ENCODE peak calls at places on chromosomes 5 and 9, in five cellular contexts. U is breast epithelium, B is thyroid gland, A is fibroblast of the aortic adventitia, E is AG04450. C is an unnamed sample.

GRCh38 chr5:67209141-67209771 is 12.7 kb upstream of the CD180 start:
- DNase-seq in A (peak; percentile 85), B (peak; percentile 75), E (peak; percentile 37), U (peak; percentile 63), C (no peak)

GRCh38 chr5:179192185-179192890 is 132.2 kb downstream of the ZNF354C start:
- DNase-seq in B (no peak), E (no peak), U (no peak), A (no peak), C (no peak)

GRCh38 chr5:168885324-168886120 is 306.4 kb upstream of the PANK3 start:
- DNase-seq in A (no peak), E (no peak), B (no peak), U (no peak), C (no peak)

GRCh38 chr9:31259824-31260223 is 1124.6 kb upstream of the ACO1 start:
- DNase-seq in E (no peak), U (no peak), B (no peak), A (no peak), C (no peak)

GRCh38 chr9:2727966-2728613 is 10.8 kb downstream of the KCNV2 start:
- DNase-seq in E (peak; percentile 48), A (peak; percentile 74), U (no peak), B (peak; percentile 41), C (no peak)

GRCh38 chr9:123011878-123012528 is 21.5 kb upstream of the GPR21 start:
- DNase-seq in B (no peak), E (no peak), A (no peak), U (no peak), C (no peak)

GRCh38 chr9:105206821-105207699 is 37.4 kb upstream of the SLC44A1 start:
- DNase-seq in E (no peak), A (peak; percentile 73), B (no peak), U (no peak), C (no peak)

GRCh38 chr5:75567710-75568109 is 43.5 kb upstream of the ANKDD1B start:
- DNase-seq in A (peak; percentile 41), E (no peak), B (no peak), U (no peak), C (no peak)

GRCh38 chr9:123487944-123488343 is 131.9 kb downstream of the CRB2 start:
- DNase-seq in A (no peak), E (no peak), B (no peak), U (no peak), C (no peak)

GRCh38 chr9:110186254-110186653 is 21.7 kb downstream of the C9orf152 start:
- DNase-seq in E (no peak), A (no peak), B (no peak), U (no peak), C (no peak)

GRCh38 chr5:107378218-107378899 is 292.4 kb downstream of the EFNA5 start:
- DNase-seq in U (no peak), A (no peak), B (no peak), E (no peak), C (no peak)

GRCh38 chr5:102901821-102902448 is 146.8 kb downstream of the PAM start:
- DNase-seq in B (no peak), U (no peak), A (no peak), E (no peak), C (no peak)

GRCh38 chr5:169668732-169669131 is 31.7 kb downstream of the DOCK2 start:
- DNase-seq in U (no peak), A (peak; percentile 35), B (no peak), E (no peak), C (no peak)

GRCh38 chr5:166370928-166371690 is 1920.3 kb upstream of the WWC1 start:
- DNase-seq in E (no peak), A (peak; percentile 4), B (no peak), U (no peak), C (no peak)

GRCh38 chr9:12604154-12604825 is 88.9 kb upstream of the TYRP1 start:
- DNase-seq in U (no peak), E (no peak), A (peak; percentile 14), B (no peak), C (no peak)

GRCh38 chr5:147754372-147755122 is 28.0 kb downstream of the JAKMIP2 start:
- DNase-seq in B (no peak), A (no peak), U (no peak), E (no peak), C (no peak)

GRCh38 chr5:119515192-119515591 is 62.9 kb downstream of the HSD17B4 start:
- DNase-seq in E (no peak), U (no peak), B (no peak), A (peak; percentile 43), C (no peak)

GRCh38 chr5:73238873-73239272 is 65.9 kb downstream of the TMEM174 start:
- DNase-seq in U (no peak), E (no peak), B (no peak), A (no peak), C (no peak)

GRCh38 chr5:76389513-76390154 is 13.5 kb upstream of the IQGAP2 start:
- DNase-seq in U (no peak), E (no peak), A (no peak), B (no peak), C (no peak)

GRCh38 chr9:91420471-91421021 is 3.1 kb downstream of the NFIL3 start:
- DNase-seq in A (peak; percentile 47), B (no peak), E (no peak), U (no peak), C (no peak)

GRCh38 chr9:91422832-91423711 is 560 bp downstream of the NFIL3 start:
- DNase-seq in A (peak; percentile 94), U (no peak), B (peak; percentile 69), E (peak; percentile 48), C (peak; percentile 62)

GRCh38 chr9:91419222-91420191 is 4.1 kb downstream of the NFIL3 start:
- DNase-seq in U (no peak), E (peak; percentile 82), A (peak; percentile 99), B (peak; percentile 26), C (no peak)

GRCh38 chr9:91421987-91422765 is 1.5 kb downstream of the NFIL3 start:
- DNase-seq in U (no peak), A (peak; percentile 75), B (peak; percentile 23), E (no peak), C (no peak)

DNA sequence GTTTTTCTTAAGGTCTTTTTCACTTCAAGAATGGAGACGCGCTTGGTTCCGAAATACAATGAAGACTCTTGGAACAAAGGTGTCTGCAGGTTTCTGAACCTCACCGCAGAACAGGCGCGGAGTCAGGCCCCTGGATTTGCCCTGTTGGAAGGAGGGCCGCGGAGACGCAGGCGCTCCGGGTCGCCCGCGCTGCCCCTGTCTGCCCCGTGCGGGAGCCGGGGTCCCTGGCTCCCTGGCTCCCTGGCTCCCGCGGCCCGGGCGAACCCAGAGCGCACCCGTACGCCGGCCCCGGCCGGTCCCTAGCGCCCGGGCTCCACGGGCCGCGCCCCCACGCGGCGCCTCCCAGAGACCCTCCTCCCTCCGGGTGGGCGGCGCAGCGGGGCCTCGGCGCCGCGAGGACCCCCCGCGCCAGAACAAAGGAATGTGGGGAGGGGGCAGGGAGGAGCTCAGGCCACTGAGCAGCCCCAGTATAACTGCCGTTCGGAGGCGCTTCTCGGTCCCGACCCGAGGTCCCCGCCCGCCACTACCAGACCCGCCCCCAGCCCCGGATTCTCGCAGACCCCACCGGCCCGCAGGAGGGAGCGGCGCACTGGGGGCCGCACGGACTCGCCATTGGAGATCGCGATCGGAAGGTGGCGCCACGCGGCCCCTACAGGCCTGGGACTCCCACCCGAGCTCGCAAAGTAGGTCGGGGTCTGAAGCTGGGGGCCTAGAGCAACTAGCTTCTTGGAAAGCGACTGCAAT is 2.4 kb downstream of the NFIL3 start:
- DNase-seq in E (no peak), U (no peak), A (peak; percentile 62), B (peak; percentile 22), C (no peak)
- TF ChIP-seq CTCF in E (peak; percentile 62), U (no peak), A (peak; percentile 59), B (no peak), C (no peak)

DNA sequence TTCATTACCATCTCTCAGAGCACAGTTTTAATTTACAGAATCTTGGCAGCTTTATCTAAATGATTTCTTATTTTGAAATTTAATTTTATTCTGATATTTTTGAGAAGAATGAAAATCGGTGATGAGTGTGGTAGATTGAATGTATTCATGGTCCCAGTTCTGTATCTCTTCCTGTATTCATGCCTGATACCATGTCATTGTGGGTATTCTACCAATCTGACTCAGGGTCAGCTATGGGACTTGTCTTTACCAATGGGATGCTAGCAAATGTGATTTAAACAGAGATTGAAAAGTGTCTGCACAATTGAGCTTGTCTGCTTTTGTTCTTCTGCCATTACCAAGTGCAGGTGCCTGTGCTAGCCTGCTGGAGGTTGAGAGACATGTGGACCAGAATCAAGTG is 17.8 kb upstream of the ZNF618 start:
- DNase-seq in B (no peak), E (no peak), A (no peak), U (no peak), C (no peak)
- TF ChIP-seq CTCF in B (no peak), E (no peak), A (no peak), U (no peak), C (no peak)

DNA sequence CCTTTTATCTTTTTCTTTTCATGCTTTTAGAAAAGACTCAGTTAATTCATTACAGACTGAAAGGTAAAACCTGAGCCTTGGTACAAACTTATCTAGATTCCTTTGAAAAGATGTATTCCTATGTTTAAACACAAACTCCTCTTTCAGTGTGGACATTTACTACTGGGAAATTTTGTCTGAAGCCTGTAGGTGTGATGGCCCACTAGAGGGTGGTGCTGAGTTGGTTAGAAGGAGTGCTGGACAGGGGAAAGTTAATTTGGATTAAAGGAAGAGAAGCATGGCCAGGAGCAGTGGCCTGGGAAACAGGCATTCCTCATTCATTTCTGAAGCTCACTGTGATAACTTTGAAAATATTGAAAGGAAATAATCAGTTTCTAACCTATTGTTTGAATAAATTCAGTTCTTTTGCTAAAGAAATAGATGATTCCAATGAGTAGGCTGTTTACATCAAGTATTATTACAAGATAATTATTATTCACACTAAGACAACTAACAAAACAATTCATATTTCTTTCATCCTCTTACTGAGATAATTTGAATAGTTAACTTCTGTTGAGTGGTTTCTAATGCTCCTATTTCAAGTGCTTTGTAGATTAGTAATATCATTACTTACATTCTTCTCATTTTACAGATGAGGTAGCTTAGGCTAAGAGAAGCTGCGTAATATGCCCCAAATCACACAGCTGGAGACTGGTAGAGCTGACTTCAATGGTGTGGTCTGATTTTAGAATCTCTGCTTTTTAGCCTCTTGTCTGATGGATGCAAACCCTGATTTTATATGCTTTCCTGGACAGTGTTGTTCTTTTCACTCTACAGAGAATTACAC is 150.9 kb downstream of the ADGRV1 start:
- DNase-seq in E (no peak), U (no peak), B (peak; percentile 49), A (peak; percentile 36), C (no peak)
- TF ChIP-seq CTCF in E (peak; percentile 78), U (no peak), B (peak; percentile 23), A (peak; percentile 86), C (no peak)

GRCh38 chr5:8580298-8580697 is 711.4 kb downstream of the MTRR start:
- DNase-seq in B (no peak), A (no peak), U (no peak), E (no peak), C (no peak)

GRCh38 chr5:8581047-8581446 is 712.1 kb downstream of the MTRR start:
- DNase-seq in U (no peak), E (no peak), A (no peak), B (no peak), C (no peak)

DNA sequence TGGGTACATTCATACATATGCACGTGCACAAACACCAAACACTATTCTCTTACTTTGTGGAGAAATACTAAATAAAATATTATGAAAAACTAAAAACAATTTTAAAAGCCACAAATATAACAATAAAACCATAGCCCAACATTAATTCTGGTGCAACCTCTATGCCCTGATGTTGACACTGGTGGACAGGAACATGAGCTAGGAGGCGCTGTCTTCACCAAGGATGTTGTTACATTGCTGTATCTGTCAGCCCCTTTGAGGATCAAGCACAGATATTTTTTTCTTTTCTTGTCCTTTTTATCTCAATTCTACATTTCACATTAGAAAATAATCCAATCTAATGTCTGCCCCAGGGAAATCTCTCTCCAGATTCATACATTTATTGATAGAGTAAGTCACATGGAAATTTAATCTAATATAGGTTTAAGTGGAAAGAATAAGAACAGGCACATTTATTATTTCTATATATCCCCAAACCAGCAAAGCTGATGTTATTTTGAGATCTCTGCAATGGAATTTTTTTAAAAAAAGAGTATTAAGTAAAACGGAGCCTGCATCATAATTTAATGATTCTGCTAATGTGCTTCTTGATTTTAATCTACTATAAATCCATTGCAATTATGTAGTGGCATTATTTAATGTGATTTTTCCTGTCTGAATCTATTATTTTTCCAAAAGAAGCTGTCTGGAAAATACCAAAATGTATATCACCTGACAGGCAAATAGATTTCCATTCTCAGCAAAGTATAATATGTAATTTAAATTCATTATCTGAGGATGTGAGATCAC is 716.5 kb downstream of the MTRR start:
- DNase-seq in U (no peak), B (no peak), E (no peak), A (no peak), C (no peak)
- TF ChIP-seq CTCF in U (no peak), B (no peak), E (no peak), A (peak; percentile 24), C (no peak)

C was measured in activated B cell treated with CpG ODN at 0.5 μM for 24 hours.